ENCODE peak calls at places on chromosomes 1 and 21, in eight cellular contexts. One of them, this sample, is unnamed.

GRCh38 chr1:67162954-67163353 is 3.3 kb upstream of the IL23R start:
- DNase-seq in omental fat pad: no peak
- DNase-seq in AG04449: no peak
- DNase-seq in astrocyte of the spinal cord: peak
- DNase-seq in foreskin fibroblast: peak
- DNase-seq in CD8-positive, alpha-beta T cell: no peak
- DNase-seq in fibroblast of mammary gland: peak
- DNase-seq in tibial artery: no peak
- DNase-seq in this sample: no peak

GRCh38 chr21:16773206-16773605 is 739.6 kb upstream of the CXADR start:
- DNase-seq in omental fat pad: no peak
- DNase-seq in AG04449: peak
- DNase-seq in astrocyte of the spinal cord: no peak
- DNase-seq in foreskin fibroblast: peak
- DNase-seq in CD8-positive, alpha-beta T cell: no peak
- DNase-seq in fibroblast of mammary gland: no peak
- DNase-seq in tibial artery: no peak
- DNase-seq in this sample: no peak

GRCh38 chr1:153355445-153356071 is 2.1 kb upstream of the S100A9 start:
- DNase-seq in omental fat pad: no peak
- DNase-seq in AG04449: no peak
- DNase-seq in astrocyte of the spinal cord: peak
- DNase-seq in foreskin fibroblast: peak
- DNase-seq in CD8-positive, alpha-beta T cell: no peak
- DNase-seq in fibroblast of mammary gland: peak
- DNase-seq in tibial artery: peak
- DNase-seq in this sample: peak

GRCh38 chr1:154938604-154939399 is 2.3 kb upstream of the PMVK start:
- DNase-seq in omental fat pad: no peak
- DNase-seq in AG04449: no peak
- DNase-seq in astrocyte of the spinal cord: no peak
- DNase-seq in foreskin fibroblast: no peak
- DNase-seq in CD8-positive, alpha-beta T cell: no peak
- DNase-seq in fibroblast of mammary gland: no peak
- DNase-seq in tibial artery: no peak
- DNase-seq in this sample: no peak

GRCh38 chr1:44002606-44003157 is 11.3 kb downstream of the CCDC24 start:
- DNase-seq in omental fat pad: no peak
- DNase-seq in AG04449: no peak
- DNase-seq in astrocyte of the spinal cord: no peak
- DNase-seq in foreskin fibroblast: no peak
- DNase-seq in CD8-positive, alpha-beta T cell: no peak
- DNase-seq in fibroblast of mammary gland: no peak
- DNase-seq in tibial artery: no peak
- DNase-seq in this sample: no peak

GRCh38 chr1:66176012-66176715 is 357.8 kb upstream of the SGIP1 start:
- DNase-seq in omental fat pad: no peak
- DNase-seq in AG04449: no peak
- DNase-seq in astrocyte of the spinal cord: peak
- DNase-seq in foreskin fibroblast: no peak
- DNase-seq in CD8-positive, alpha-beta T cell: no peak
- DNase-seq in fibroblast of mammary gland: peak
- DNase-seq in tibial artery: no peak
- DNase-seq in this sample: no peak

GRCh38 chr1:29756901-29757729 is 520.8 kb downstream of the PTPRU start:
- DNase-seq in omental fat pad: no peak
- DNase-seq in AG04449: no peak
- DNase-seq in astrocyte of the spinal cord: no peak
- DNase-seq in foreskin fibroblast: no peak
- DNase-seq in CD8-positive, alpha-beta T cell: no peak
- DNase-seq in fibroblast of mammary gland: no peak
- DNase-seq in tibial artery: no peak
- DNase-seq in this sample: no peak

GRCh38 chr1:118304722-118305344 is 119.8 kb upstream of the SPAG17 start:
- DNase-seq in omental fat pad: no peak
- DNase-seq in AG04449: no peak
- DNase-seq in astrocyte of the spinal cord: peak
- DNase-seq in foreskin fibroblast: no peak
- DNase-seq in CD8-positive, alpha-beta T cell: no peak
- DNase-seq in fibroblast of mammary gland: peak
- DNase-seq in tibial artery: no peak
- DNase-seq in this sample: peak

GRCh38 chr1:78410643-78411042 is 80.1 kb upstream of the PTGFR start:
- DNase-seq in omental fat pad: no peak
- DNase-seq in AG04449: no peak
- DNase-seq in astrocyte of the spinal cord: no peak
- DNase-seq in foreskin fibroblast: no peak
- DNase-seq in CD8-positive, alpha-beta T cell: no peak
- DNase-seq in fibroblast of mammary gland: peak
- DNase-seq in tibial artery: no peak
- DNase-seq in this sample: no peak

GRCh38 chr1:46306159-46306530 is 2.6 kb downstream of the UQCRH start:
- DNase-seq in omental fat pad: no peak
- DNase-seq in AG04449: no peak
- DNase-seq in astrocyte of the spinal cord: no peak
- DNase-seq in foreskin fibroblast: no peak
- DNase-seq in CD8-positive, alpha-beta T cell: no peak
- DNase-seq in fibroblast of mammary gland: no peak
- DNase-seq in tibial artery: no peak
- DNase-seq in this sample: no peak

GRCh38 chr21:32336711-32337110 is 38.1 kb downstream of the MRAP start:
- DNase-seq in omental fat pad: no peak
- DNase-seq in AG04449: no peak
- DNase-seq in astrocyte of the spinal cord: peak
- DNase-seq in foreskin fibroblast: peak
- DNase-seq in CD8-positive, alpha-beta T cell: no peak
- DNase-seq in fibroblast of mammary gland: peak
- DNase-seq in tibial artery: no peak
- DNase-seq in this sample: no peak

GRCh38 chr1:88134983-88135921 is 548.8 kb upstream of the PKN2 start:
- DNase-seq in omental fat pad: no peak
- DNase-seq in AG04449: no peak
- DNase-seq in astrocyte of the spinal cord: no peak
- DNase-seq in foreskin fibroblast: no peak
- DNase-seq in CD8-positive, alpha-beta T cell: no peak
- DNase-seq in fibroblast of mammary gland: no peak
- DNase-seq in tibial artery: no peak
- DNase-seq in this sample: no peak

GRCh38 chr1:228194921-228195812 is 12.7 kb upstream of the OBSCN start:
- DNase-seq in omental fat pad: no peak
- DNase-seq in AG04449: no peak
- DNase-seq in astrocyte of the spinal cord: no peak
- DNase-seq in foreskin fibroblast: no peak
- DNase-seq in CD8-positive, alpha-beta T cell: no peak
- DNase-seq in fibroblast of mammary gland: no peak
- DNase-seq in tibial artery: no peak
- DNase-seq in this sample: no peak

DNA sequence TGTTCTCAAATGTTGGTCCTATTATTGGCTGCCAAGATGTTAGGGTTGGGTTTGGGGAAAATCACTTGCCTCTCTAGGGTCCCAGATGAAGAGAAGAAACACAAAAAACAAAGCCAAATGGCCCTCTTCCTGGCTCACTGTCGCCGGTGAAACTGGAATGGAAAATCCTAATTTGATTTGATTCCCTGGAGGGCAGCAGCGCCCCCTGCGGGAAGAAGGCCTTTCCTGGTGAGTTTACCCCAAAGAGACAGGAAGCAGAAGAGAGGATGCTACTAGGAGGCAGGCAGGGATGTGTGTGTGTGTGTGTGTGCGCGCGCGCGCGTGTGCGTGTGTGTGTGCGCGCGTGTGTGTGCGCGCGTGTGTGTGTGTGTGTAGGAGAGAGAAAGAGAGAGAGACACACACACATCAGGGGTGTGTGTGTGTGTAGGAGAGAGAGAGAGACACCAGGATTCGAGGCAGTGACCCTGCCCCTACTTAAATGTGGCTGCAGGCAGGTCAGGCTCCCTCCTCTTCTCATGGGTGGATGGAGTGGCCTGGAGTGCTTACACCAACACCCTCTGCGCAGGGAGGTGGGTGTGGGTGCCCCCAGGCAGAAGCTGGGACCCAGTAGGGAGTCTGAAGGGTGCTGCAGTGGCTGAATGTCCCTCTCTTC is 3.1 kb upstream of the SELENON start:
- DNase-seq in omental fat pad: peak
- DNase-seq in AG04449: no peak
- DNase-seq in astrocyte of the spinal cord: peak
- DNase-seq in foreskin fibroblast: peak
- DNase-seq in CD8-positive, alpha-beta T cell: peak
- DNase-seq in fibroblast of mammary gland: peak
- DNase-seq in tibial artery: peak
- DNase-seq in this sample: peak
- TF ChIP-seq CTCF in omental fat pad: no peak
- TF ChIP-seq CTCF in AG04449: peak
- TF ChIP-seq CTCF in astrocyte of the spinal cord: peak
- TF ChIP-seq CTCF in foreskin fibroblast: peak
- TF ChIP-seq CTCF in CD8-positive, alpha-beta T cell: peak
- TF ChIP-seq CTCF in fibroblast of mammary gland: peak
- TF ChIP-seq CTCF in tibial artery: peak
- TF ChIP-seq CTCF in this sample: peak

DNA sequence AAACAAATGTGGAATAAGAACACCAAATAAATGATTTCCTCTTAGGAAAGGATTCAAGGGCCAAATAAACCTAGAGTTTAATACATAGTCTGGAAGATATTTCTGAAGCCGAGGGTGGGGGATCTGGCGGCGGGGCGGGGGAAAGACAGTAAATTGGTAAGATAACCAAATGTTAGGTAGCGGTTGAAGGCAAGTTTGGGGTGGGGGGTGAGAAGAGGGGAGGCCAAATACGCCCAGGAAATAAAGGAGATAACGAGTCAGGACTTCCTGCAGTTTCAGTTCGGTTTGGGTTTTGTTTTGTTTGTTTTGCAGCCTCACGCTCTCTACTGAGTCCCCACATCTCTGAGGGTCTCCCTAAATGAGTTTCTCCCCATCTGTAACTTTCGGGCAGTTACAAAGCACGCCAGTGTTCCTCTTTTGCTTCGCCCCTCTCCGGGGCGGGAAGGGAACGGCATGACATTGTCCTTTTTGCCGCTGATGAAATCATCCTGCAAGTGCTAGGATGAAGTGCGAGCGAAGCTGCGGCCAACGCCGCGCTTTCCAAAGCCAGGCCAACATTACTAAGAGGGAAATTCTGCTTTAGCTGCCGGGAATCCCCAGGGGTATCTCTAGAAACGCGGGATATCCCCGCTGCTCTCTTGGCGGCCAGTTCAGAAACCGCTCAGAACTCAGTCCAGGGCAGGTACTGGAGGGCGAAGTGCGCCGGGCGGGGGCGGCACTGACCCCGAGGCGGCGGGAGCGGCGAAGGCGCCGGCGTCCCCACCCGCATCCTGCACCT is 811 bp downstream of the NIBAN1 start:
- DNase-seq in omental fat pad: no peak
- DNase-seq in AG04449: no peak
- DNase-seq in astrocyte of the spinal cord: peak
- DNase-seq in foreskin fibroblast: no peak
- DNase-seq in CD8-positive, alpha-beta T cell: peak
- DNase-seq in fibroblast of mammary gland: peak
- DNase-seq in tibial artery: peak
- DNase-seq in this sample: peak
- TF ChIP-seq CTCF in omental fat pad: no peak
- TF ChIP-seq CTCF in AG04449: no peak
- TF ChIP-seq CTCF in astrocyte of the spinal cord: no peak
- TF ChIP-seq CTCF in foreskin fibroblast: no peak
- TF ChIP-seq CTCF in CD8-positive, alpha-beta T cell: no peak
- TF ChIP-seq CTCF in fibroblast of mammary gland: no peak
- TF ChIP-seq CTCF in tibial artery: no peak
- TF ChIP-seq CTCF in this sample: no peak

GRCh38 chr1:246959944-246960693 is 28.4 kb upstream of the AHCTF1 start:
- DNase-seq in omental fat pad: no peak
- DNase-seq in AG04449: no peak
- DNase-seq in astrocyte of the spinal cord: no peak
- DNase-seq in foreskin fibroblast: no peak
- DNase-seq in CD8-positive, alpha-beta T cell: no peak
- DNase-seq in fibroblast of mammary gland: peak
- DNase-seq in tibial artery: no peak
- DNase-seq in this sample: no peak
- TF ChIP-seq CTCF in omental fat pad: no peak
- TF ChIP-seq CTCF in AG04449: no peak
- TF ChIP-seq CTCF in astrocyte of the spinal cord: no peak
- TF ChIP-seq CTCF in foreskin fibroblast: no peak
- TF ChIP-seq CTCF in CD8-positive, alpha-beta T cell: no peak
- TF ChIP-seq CTCF in fibroblast of mammary gland: peak
- TF ChIP-seq CTCF in tibial artery: no peak
- TF ChIP-seq CTCF in this sample: no peak

DNA sequence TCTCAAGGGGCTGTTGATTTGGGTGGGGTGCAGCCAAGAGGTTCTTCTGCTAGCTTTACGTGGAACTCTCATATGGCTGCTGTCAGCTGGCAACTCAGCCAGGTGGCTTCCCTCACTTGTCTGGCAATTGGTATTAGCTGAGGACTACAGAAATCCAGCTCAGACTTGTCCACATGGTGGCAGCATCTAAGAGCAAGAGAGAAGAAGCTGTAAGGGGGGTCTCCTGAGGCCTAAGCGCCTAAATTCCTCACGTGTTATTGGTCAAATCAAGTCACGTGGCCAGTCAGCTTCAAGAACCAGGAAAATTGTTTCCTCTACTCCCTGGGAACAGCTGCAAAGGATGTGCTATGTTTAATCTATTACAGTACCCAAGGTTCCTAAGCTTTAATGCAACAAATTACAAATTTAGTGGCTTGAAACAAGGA is 4.2 kb upstream of the DYRK3 start:
- DNase-seq in omental fat pad: no peak
- DNase-seq in AG04449: peak
- DNase-seq in astrocyte of the spinal cord: peak
- DNase-seq in foreskin fibroblast: peak
- DNase-seq in CD8-positive, alpha-beta T cell: no peak
- DNase-seq in fibroblast of mammary gland: peak
- DNase-seq in tibial artery: no peak
- DNase-seq in this sample: peak
- TF ChIP-seq CTCF in omental fat pad: no peak
- TF ChIP-seq CTCF in AG04449: peak
- TF ChIP-seq CTCF in astrocyte of the spinal cord: peak
- TF ChIP-seq CTCF in foreskin fibroblast: peak
- TF ChIP-seq CTCF in CD8-positive, alpha-beta T cell: no peak
- TF ChIP-seq CTCF in fibroblast of mammary gland: peak
- TF ChIP-seq CTCF in tibial artery: peak
- TF ChIP-seq CTCF in this sample: peak

This sample was measured in gastrocnemius medialis.